ENCODE peak calls at places on chromosomes 3 and 15, in nine cellular contexts. A is GM12865, C is uterus, H is foreskin fibroblast, B is colonic mucosa, U is nephron progenitor cell, O is MM.1S, F is A673, D is keratinocyte. N is an unnamed sample.

GRCh38 chr3:65245133-65246076 is 557.6 kb upstream of the ADAMTS9 start:
- DNase-seq in F (peak), D (no peak), C (no peak), O (no peak), U (no peak), A (no peak), B (no peak), H (peak), N (no peak)

GRCh38 chr3:190229632-190230424 is 92.4 kb downstream of the CLDN1 start:
- DNase-seq in F (peak), D (peak), U (no peak), H (peak), O (peak), B (no peak), A (peak), C (no peak), N (no peak)

GRCh38 chr3:186593862-186594261 is 19.0 kb upstream of the AHSG start:
- DNase-seq in F (no peak), H (no peak), C (no peak), D (no peak), A (no peak), U (no peak), B (no peak), O (no peak), N (no peak)

GRCh38 chr3:114450008-114450596 is 156.3 kb downstream of the TIGIT start:
- DNase-seq in H (no peak), C (no peak), A (peak), F (no peak), B (no peak), U (no peak), O (no peak), D (no peak), N (no peak)

GRCh38 chr3:71532639-71533395 is 50.7 kb downstream of the FOXP1 start:
- DNase-seq in U (no peak), B (peak), D (peak), H (no peak), F (peak), O (no peak), C (no peak), A (no peak), N (no peak)

GRCh38 chr3:1883489-1883888 is 215.2 kb upstream of the CNTN4 start:
- DNase-seq in C (no peak), B (no peak), F (no peak), H (no peak), O (no peak), U (no peak), A (no peak), D (no peak), N (no peak)

GRCh38 chr3:16523778-16524177 is 10.3 kb upstream of the RFTN1 start:
- DNase-seq in D (no peak), C (no peak), F (no peak), A (no peak), H (no peak), O (no peak), B (no peak), U (no peak), N (no peak)

GRCh38 chr3:152413244-152413643 is 144.5 kb downstream of the MBNL1 start:
- DNase-seq in O (no peak), H (no peak), A (no peak), F (no peak), B (no peak), D (no peak), C (no peak), U (no peak), N (no peak)

GRCh38 chr15:98689431-98689861 is 41.1 kb downstream of the IGF1R start:
- DNase-seq in D (no peak), F (no peak), H (peak), B (no peak), O (no peak), C (no peak), U (no peak), A (no peak), N (no peak)

GRCh38 chr3:197303452-197303851 is 5.0 kb upstream of the DLG1 start:
- DNase-seq in U (no peak), H (no peak), C (no peak), D (no peak), A (no peak), F (no peak), B (no peak), O (no peak), N (no peak)

GRCh38 chr3:120652896-120653545 is 29.0 kb downstream of the HGD start:
- DNase-seq in B (no peak), H (no peak), F (no peak), A (no peak), O (no peak), U (no peak), C (no peak), D (no peak), N (no peak)

GRCh38 chr15:74400915-74401757 is 32.6 kb downstream of the SEMA7A start:
- DNase-seq in O (peak), D (no peak), B (no peak), U (no peak), C (no peak), F (no peak), H (no peak), A (peak), N (no peak)

GRCh38 chr3:14240366-14240765 is 61.7 kb downstream of the LSM3 start:
- DNase-seq in U (no peak), H (no peak), D (no peak), F (no peak), C (no peak), B (peak), O (no peak), A (no peak), N (no peak)

GRCh38 chr15:67521770-67522568 is 1.0 kb downstream of the C15orf61 start:
- DNase-seq in A (no peak), B (no peak), U (no peak), H (no peak), D (no peak), O (peak), F (peak), C (no peak), N (no peak)

GRCh38 chr3:101170047-101170771 is 150.2 kb downstream of the IMPG2 start:
- DNase-seq in O (no peak), U (no peak), H (no peak), C (no peak), F (no peak), B (no peak), D (no peak), A (no peak), N (no peak)

GRCh38 chr15:87778358-87778757 is 478.2 kb downstream of the NTRK3 start:
- DNase-seq in C (no peak), D (no peak), B (no peak), U (no peak), F (no peak), O (no peak), A (no peak), H (no peak), N (no peak)

GRCh38 chr3:46710671-46711295 is 6.9 kb downstream of the PRSS50 start:
- DNase-seq in F (no peak), C (peak), B (no peak), H (no peak), U (no peak), O (no peak), D (no peak), A (no peak), N (no peak)

GRCh38 chr3:143601738-143602480 is 246.4 kb downstream of the SLC9A9 start:
- DNase-seq in C (no peak), O (no peak), F (peak), U (no peak), D (no peak), H (peak), A (no peak), B (no peak), N (no peak)

GRCh38 chr3:123749716-123750115 is 134.4 kb downstream of the MYLK start:
- DNase-seq in D (no peak), H (peak), U (no peak), A (no peak), F (no peak), C (no peak), B (peak), O (no peak), N (no peak)

GRCh38 chr3:58462829-58463180 is 29.1 kb upstream of the KCTD6 start:
- DNase-seq in C (no peak), A (no peak), D (no peak), O (no peak), F (no peak), U (no peak), H (no peak), B (no peak), N (no peak)

GRCh38 chr3:58463181-58463941 is 28.5 kb upstream of the KCTD6 start:
- DNase-seq in C (peak), F (peak), B (peak), O (peak), D (peak), U (peak), H (peak), A (peak), N (peak)

GRCh38 chr3:58464875-58465274 is 27.0 kb upstream of the KCTD6 start:
- DNase-seq in U (no peak), D (no peak), H (no peak), A (peak), O (no peak), F (no peak), C (no peak), B (no peak), N (no peak)

GRCh38 chr3:58466899-58467563 is 24.9 kb upstream of the KCTD6 start:
- DNase-seq in D (no peak), B (no peak), A (no peak), H (no peak), F (no peak), O (no peak), C (no peak), U (no peak), N (no peak)

GRCh38 chr3:58463942-58464271 is 28.0 kb upstream of the KCTD6 start:
- DNase-seq in C (no peak), H (no peak), A (no peak), F (no peak), O (no peak), D (no peak), B (no peak), U (no peak), N (no peak)
- TF ChIP-seq CTCF in C (no peak), H (no peak), A (no peak), F (no peak), O (no peak), D (no peak), B (peak), U (no peak), N (no peak)

GRCh38 chr3:29850641-29851040 is 569.8 kb downstream of the RBMS3 start:
- DNase-seq in U (no peak), D (no peak), C (no peak), H (no peak), A (no peak), F (no peak), B (no peak), O (no peak), N (no peak)
- TF ChIP-seq CTCF in U (no peak), D (peak), C (no peak), H (no peak), A (no peak), F (peak), B (no peak), O (no peak), N (no peak)

DNA sequence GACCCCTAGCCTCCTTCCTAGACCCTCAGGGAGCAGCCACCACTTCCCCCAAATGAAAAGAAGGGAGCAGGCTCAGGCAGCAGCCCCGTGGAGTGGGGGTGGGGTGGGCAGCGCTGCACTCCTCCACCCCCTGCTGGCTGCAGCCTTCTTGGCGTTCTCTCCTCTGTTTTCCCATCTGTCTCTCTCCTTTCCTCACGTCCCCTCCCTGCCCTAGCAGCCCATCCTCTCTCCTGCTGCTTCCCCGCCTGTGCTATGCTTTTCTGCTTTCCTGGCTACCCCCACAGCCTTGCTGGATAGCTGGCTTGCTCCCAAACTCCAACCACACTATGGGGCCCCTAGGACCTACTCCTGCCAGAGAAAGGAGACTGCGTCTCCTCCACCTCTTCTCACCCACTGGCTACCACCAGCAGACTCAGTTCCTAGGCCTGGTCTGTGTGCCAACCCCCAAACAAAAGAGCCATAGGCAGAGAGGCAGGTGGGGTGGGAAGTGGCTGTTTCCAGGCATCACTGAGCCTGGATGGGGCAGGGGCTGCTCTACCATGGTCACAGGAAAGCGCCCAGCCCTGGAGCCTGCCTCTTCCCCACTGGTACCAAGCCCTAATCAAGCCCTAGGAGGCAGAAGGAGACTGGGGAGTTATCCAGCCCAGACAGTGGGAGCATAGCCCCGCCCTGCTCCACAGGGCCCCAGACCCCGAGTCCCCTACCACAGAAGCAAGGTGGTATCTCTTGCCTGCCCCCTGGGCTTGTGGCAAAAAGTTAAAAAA is 3.4 kb upstream of the DISP2 start:
- DNase-seq in D (no peak), O (no peak), U (peak), B (no peak), A (no peak), C (no peak), F (peak), H (no peak), N (no peak)
- TF ChIP-seq CTCF in D (peak), O (peak), U (peak), B (no peak), A (peak), C (peak), F (peak), H (peak), N (no peak)

GRCh38 chr3:129166579-129167332 is 5.9 kb upstream of the ISY1 start:
- DNase-seq in C (no peak), F (no peak), D (no peak), H (no peak), B (no peak), O (no peak), A (no peak), U (no peak), N (no peak)

GRCh38 chr3:129164500-129164899 is 3.6 kb upstream of the ISY1 start:
- DNase-seq in B (no peak), C (no peak), D (no peak), F (no peak), A (no peak), H (no peak), O (no peak), U (no peak), N (no peak)

GRCh38 chr3:129162729-129163579 is 2.1 kb upstream of the ISY1 start:
- DNase-seq in O (no peak), C (no peak), D (no peak), F (peak), H (no peak), U (peak), A (peak), B (no peak), N (no peak)

GRCh38 chr3:129160891-129161859 is at the start of gene ISY1:
- DNase-seq in U (peak), A (peak), D (no peak), O (peak), F (peak), H (peak), C (peak), B (peak), N (peak)

GRCh38 chr3:129161860-129162271 is 1.0 kb upstream of the ISY1 start:
- DNase-seq in O (peak), F (peak), C (no peak), A (peak), U (peak), D (no peak), H (peak), B (peak), N (peak)
- TF ChIP-seq CTCF in O (no peak), F (peak), C (no peak), A (no peak), U (peak), D (no peak), H (no peak), B (no peak), N (no peak)

GRCh38 chr3:43221076-43221475 is 65.3 kb upstream of the SNRK start:
- DNase-seq in C (no peak), H (peak), O (no peak), U (no peak), B (no peak), A (no peak), D (no peak), F (no peak), N (no peak)

GRCh38 chr3:43224405-43225073 is 61.8 kb upstream of the SNRK start:
- DNase-seq in C (no peak), A (no peak), H (no peak), D (no peak), O (no peak), B (no peak), F (no peak), U (no peak), N (no peak)

GRCh38 chr3:43222594-43222993 is 63.7 kb upstream of the SNRK start:
- DNase-seq in O (no peak), F (no peak), A (no peak), D (no peak), B (no peak), U (no peak), C (no peak), H (no peak), N (no peak)

GRCh38 chr3:43218921-43219320 is 67.4 kb upstream of the SNRK start:
- DNase-seq in C (no peak), A (no peak), H (no peak), F (no peak), D (no peak), B (no peak), U (no peak), O (no peak), N (no peak)

DNA sequence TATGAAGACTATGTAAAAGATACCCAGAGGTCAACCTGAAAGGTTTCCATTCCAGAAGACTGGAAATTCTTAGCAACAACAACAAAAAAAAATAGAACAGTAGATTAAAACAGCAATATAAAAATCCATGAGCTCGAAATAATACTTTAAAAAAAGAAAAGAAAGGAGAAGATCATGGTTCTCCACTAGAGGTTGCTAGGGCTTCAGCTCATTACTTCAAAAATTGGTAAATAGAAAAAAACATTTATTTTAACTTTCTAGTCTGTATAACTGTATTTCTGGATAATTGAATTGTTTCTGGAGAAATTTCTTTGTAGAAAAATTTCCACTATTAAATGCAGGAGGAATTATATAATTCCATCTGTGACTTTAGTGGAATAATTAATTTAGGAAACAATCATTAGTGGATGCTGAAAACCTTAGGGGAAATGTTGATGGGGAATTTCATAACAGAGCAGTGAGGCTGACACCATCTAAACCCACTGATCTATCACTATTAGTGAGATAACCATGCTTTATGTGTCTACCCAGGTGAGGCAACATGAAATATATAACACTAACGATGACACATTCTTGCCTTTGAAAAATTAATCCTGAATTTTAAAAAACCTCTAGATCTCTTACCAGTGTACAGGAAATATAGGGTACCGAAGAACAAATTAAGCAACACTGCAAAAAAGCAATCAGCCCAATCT is 62.5 kb upstream of the SNRK start:
- DNase-seq in C (no peak), U (no peak), F (no peak), D (no peak), O (no peak), H (no peak), B (no peak), A (no peak), N (no peak)
- TF ChIP-seq CTCF in C (peak), U (no peak), F (peak), D (no peak), O (peak), H (peak), B (no peak), A (peak), N (no peak)

GRCh38 chr3:194588236-194588635 is 45.0 kb downstream of the TMEM44 start:
- DNase-seq in A (no peak), B (no peak), C (no peak), H (no peak), O (no peak), F (no peak), D (no peak), U (no peak), N (no peak)

GRCh38 chr3:194588741-194589140 is 44.5 kb downstream of the TMEM44 start:
- DNase-seq in H (no peak), O (no peak), C (no peak), F (no peak), D (no peak), U (no peak), B (no peak), A (no peak), N (no peak)

GRCh38 chr3:194586839-194587238 is 46.4 kb downstream of the TMEM44 start:
- DNase-seq in D (peak), B (no peak), O (no peak), F (no peak), C (no peak), U (no peak), H (peak), A (no peak), N (no peak)

GRCh38 chr3:194585880-194586281 is 47.3 kb downstream of the TMEM44 start:
- DNase-seq in F (no peak), H (no peak), O (no peak), D (no peak), C (no peak), U (no peak), A (no peak), B (no peak), N (no peak)

GRCh38 chr3:194587438-194587931 is 45.7 kb downstream of the TMEM44 start:
- DNase-seq in A (no peak), U (no peak), F (no peak), O (no peak), B (no peak), H (no peak), C (no peak), D (no peak), N (no peak)
- TF ChIP-seq CTCF in A (no peak), U (no peak), F (no peak), O (no peak), B (no peak), H (no peak), C (no peak), D (no peak), N (no peak)

GRCh38 chr3:141230293-141230692 is 1.3 kb upstream of the PXYLP1 start:
- DNase-seq in U (no peak), B (no peak), H (no peak), D (no peak), F (no peak), O (no peak), A (no peak), C (no peak), N (no peak)

GRCh38 chr3:141229132-141229531 is 2.5 kb upstream of the PXYLP1 start:
- DNase-seq in U (no peak), H (no peak), O (peak), A (no peak), C (no peak), B (no peak), D (no peak), F (no peak), N (no peak)

GRCh38 chr3:141227752-141228151 is 3.9 kb upstream of the PXYLP1 start:
- DNase-seq in A (no peak), C (no peak), U (no peak), F (peak), B (no peak), O (no peak), H (no peak), D (no peak), N (no peak)

GRCh38 chr3:141225939-141226338 is 5.7 kb upstream of the PXYLP1 start:
- DNase-seq in A (no peak), F (no peak), H (no peak), D (no peak), C (no peak), O (no peak), U (no peak), B (no peak), N (no peak)

DNA sequence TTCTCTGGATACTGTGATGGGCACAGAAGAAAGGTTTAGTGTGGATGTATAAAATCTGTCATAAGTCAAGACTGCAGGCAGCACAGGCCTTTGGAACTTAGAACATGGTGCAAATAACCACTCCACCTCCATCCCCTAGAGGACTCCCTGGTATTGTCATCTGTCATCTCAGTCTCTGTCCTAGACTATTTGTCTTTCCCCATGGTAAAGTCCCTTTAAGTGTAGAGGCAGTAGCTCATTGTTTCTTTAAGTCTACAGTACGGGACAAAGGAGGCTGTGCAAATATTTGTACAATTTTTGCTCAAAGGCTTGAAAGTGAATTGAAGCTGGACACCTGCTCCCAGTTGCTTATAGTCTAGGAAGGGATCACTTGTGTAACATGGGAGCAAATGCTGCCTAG is 3.2 kb upstream of the PXYLP1 start:
- DNase-seq in U (no peak), A (no peak), C (no peak), F (no peak), H (no peak), D (no peak), O (no peak), B (no peak), N (no peak)
- TF ChIP-seq CTCF in U (no peak), A (no peak), C (no peak), F (no peak), H (no peak), D (no peak), O (no peak), B (no peak), N (no peak)

GRCh38 chr3:172054115-172054764 is 14.9 kb downstream of the FNDC3B start:
- DNase-seq in C (no peak), O (no peak), B (no peak), U (no peak), D (no peak), A (no peak), H (no peak), F (no peak), N (no peak)
- TF ChIP-seq CTCF in C (no peak), O (no peak), B (no peak), U (no peak), D (no peak), A (no peak), H (no peak), F (no peak), N (no peak)